ENCODE peak calls at places on chromosomes 12 and 14, in six cellular contexts. G is ascending aorta, S is spleen, E is vagina, C is heart right ventricle, V is Panc1. Z is an unnamed sample.

GRCh38 chr14:61463664-61464063 is 142.3 kb downstream of the PRKCH start:
- DNase-seq in G (no peak), E (no peak), V (no peak), C (no peak), S (no peak), Z (no peak)

GRCh38 chr12:42483534-42483857 is 106.0 kb downstream of the PRICKLE1 start:
- DNase-seq in G (peak; percentile 72), E (no peak), S (peak; percentile 89), V (no peak), C (peak; percentile 46), Z (no peak)

GRCh38 chr14:62304172-62304571 is 542.0 kb downstream of the SNAPC1 start:
- DNase-seq in G (no peak), C (no peak), V (no peak), S (no peak), E (no peak), Z (no peak)

GRCh38 chr12:12562016-12562483 is 613 bp downstream of the DUSP16 start:
- DNase-seq in V (no peak), S (peak; percentile 87), G (peak; percentile 67), E (no peak), C (peak; percentile 47), Z (no peak)

GRCh38 chr14:49549881-49550280 is 36.3 kb downstream of the RPS29 start:
- DNase-seq in V (no peak), E (no peak), G (no peak), C (no peak), S (no peak), Z (no peak)

GRCh38 chr12:95440401-95440800 is 33.6 kb upstream of the METAP2 start:
- DNase-seq in S (no peak), E (no peak), G (no peak), C (no peak), V (no peak), Z (no peak)

GRCh38 chr12:111656016-111656415 is 29.7 kb downstream of the BRAP start:
- DNase-seq in S (no peak), E (no peak), G (no peak), C (no peak), V (no peak), Z (no peak)

GRCh38 chr12:105928436-105928835 is 210.3 kb downstream of the NUAK1 start:
- DNase-seq in V (no peak), E (no peak), S (no peak), G (no peak), C (no peak), Z (peak; percentile 85)

GRCh38 chr12:70661762-70662161 is 24.5 kb upstream of the PTPRB start:
- DNase-seq in G (no peak), V (no peak), S (no peak), E (no peak), C (no peak), Z (no peak)

GRCh38 chr14:58725226-58725625 is 87.5 kb downstream of the DACT1 start:
- DNase-seq in G (no peak), V (no peak), E (no peak), C (no peak), S (no peak), Z (no peak)

GRCh38 chr12:127660961-127661360 is 606.0 kb upstream of the TMEM132C start:
- DNase-seq in S (no peak), C (no peak), V (no peak), E (no peak), G (no peak), Z (no peak)

GRCh38 chr12:3698218-3698974 is 54.5 kb downstream of the CRACR2A start:
- DNase-seq in S (no peak), C (no peak), G (no peak), E (no peak), V (no peak), Z (no peak)

GRCh38 chr12:43733687-43734086 is 24.9 kb downstream of the PUS7L start:
- DNase-seq in G (no peak), V (no peak), S (no peak), E (no peak), C (no peak), Z (no peak)

GRCh38 chr12:48033451-48033850 is 29.2 kb upstream of the COL2A1 start:
- DNase-seq in V (no peak), S (no peak), G (no peak), C (no peak), E (no peak), Z (no peak)

GRCh38 chr14:73973497-73973896 is 23.4 kb downstream of the COQ6 start:
- DNase-seq in S (no peak), V (no peak), G (no peak), C (no peak), E (no peak), Z (no peak)

GRCh38 chr14:61281186-61281676 is at the start of gene TMEM30B:
- DNase-seq in S (peak; percentile 75), G (no peak), V (no peak), C (no peak), E (no peak), Z (peak; percentile 99)

GRCh38 chr14:44979273-44979672 is 17.3 kb downstream of the TOGARAM1 start:
- DNase-seq in G (no peak), S (no peak), C (no peak), E (no peak), V (no peak), Z (no peak)

GRCh38 chr12:124536613-124537012 is 30.8 kb downstream of the NCOR2 start:
- DNase-seq in S (no peak), E (no peak), G (no peak), C (no peak), V (no peak), Z (no peak)

GRCh38 chr14:61562321-61563161 is 132.8 kb upstream of the HIF1A start:
- DNase-seq in C (no peak), E (no peak), V (no peak), G (peak; percentile 62), S (no peak), Z (peak; percentile 87)

GRCh38 chr14:92456215-92457017 is 57.2 kb upstream of the RIN3 start:
- DNase-seq in C (peak; percentile 59), G (peak; percentile 77), S (peak; percentile 91), V (peak; percentile 43), E (peak; percentile 82), Z (no peak)

GRCh38 chr12:102120564-102120873 is 536 bp downstream of the PARPBP start:
- DNase-seq in E (no peak), S (no peak), C (no peak), G (no peak), V (no peak), Z (no peak)

GRCh38 chr14:27050195-27050594 is 452.4 kb upstream of the NOVA1 start:
- DNase-seq in V (no peak), E (no peak), S (no peak), C (no peak), G (no peak), Z (no peak)

GRCh38 chr12:39595923-39596322 is 23.7 kb downstream of the ABCD2 start:
- DNase-seq in G (no peak), V (no peak), E (no peak), S (no peak), C (no peak), Z (no peak)

GRCh38 chr12:110304061-110304551 is 23.1 kb downstream of the ATP2A2 start:
- DNase-seq in C (no peak), E (no peak), V (no peak), S (no peak), G (no peak), Z (no peak)

GRCh38 chr12:14310866-14311265 is 54.6 kb upstream of the ATF7IP start:
- DNase-seq in C (no peak), G (no peak), V (no peak), E (no peak), S (no peak), Z (no peak)

GRCh38 chr12:94165670-94166069 is 17.3 kb downstream of the PLXNC1 start:
- DNase-seq in G (no peak), S (no peak), E (no peak), C (no peak), V (no peak), Z (no peak)

GRCh38 chr12:94168041-94168440 is 19.7 kb downstream of the PLXNC1 start:
- DNase-seq in C (no peak), S (no peak), G (no peak), V (no peak), E (no peak), Z (no peak)

GRCh38 chr12:94165152-94165551 is 16.8 kb downstream of the PLXNC1 start:
- DNase-seq in G (no peak), C (no peak), V (no peak), S (no peak), E (no peak), Z (no peak)

GRCh38 chr12:94169495-94169894 is 21.1 kb downstream of the PLXNC1 start:
- DNase-seq in S (no peak), G (no peak), E (no peak), V (no peak), C (no peak), Z (no peak)

GRCh38 chr12:94167071-94167806 is 18.9 kb downstream of the PLXNC1 start:
- DNase-seq in E (no peak), S (no peak), C (no peak), G (no peak), V (no peak), Z (no peak)
- H3K27me3 ChIP-seq in E (no peaks in the 10 kb centered on the region), S (no peaks in the 10 kb centered on the region), C (no peaks in the 10 kb centered on the region), G (no peaks in the 10 kb centered on the region), V (peaks cover 37% of the 10 kb centered on the region), Z (peaks cover 20% of the 10 kb centered on the region)

GRCh38 chr12:530308-530707 is 70.6 kb downstream of the B4GALNT3 start:
- DNase-seq in V (no peak), C (no peak), G (no peak), E (no peak), S (no peak), Z (no peak)
- H3K4me3 ChIP-seq in V (no peak overlapping the region), C (no peak overlapping the region), G (no peak overlapping the region), E (no peak overlapping the region), S (no peak overlapping the region), Z (no peak overlapping the region)

GRCh38 chr12:1453801-1454200 is 140.6 kb downstream of the FBXL14 start:
- DNase-seq in V (no peak), S (no peak), E (no peak), G (no peak), C (no peak), Z (no peak)

GRCh38 chr12:1443421-1444141 is 150.8 kb downstream of the FBXL14 start:
- DNase-seq in V (no peak), C (no peak), G (no peak), E (no peak), S (no peak), Z (no peak)

GRCh38 chr12:1445807-1446206 is 148.6 kb downstream of the FBXL14 start:
- DNase-seq in V (no peak), G (no peak), E (no peak), S (no peak), C (no peak), Z (no peak)

GRCh38 chr12:1444142-1444516 is 150.3 kb downstream of the FBXL14 start:
- DNase-seq in S (no peak), E (no peak), C (no peak), G (no peak), V (no peak), Z (no peak)

DNA sequence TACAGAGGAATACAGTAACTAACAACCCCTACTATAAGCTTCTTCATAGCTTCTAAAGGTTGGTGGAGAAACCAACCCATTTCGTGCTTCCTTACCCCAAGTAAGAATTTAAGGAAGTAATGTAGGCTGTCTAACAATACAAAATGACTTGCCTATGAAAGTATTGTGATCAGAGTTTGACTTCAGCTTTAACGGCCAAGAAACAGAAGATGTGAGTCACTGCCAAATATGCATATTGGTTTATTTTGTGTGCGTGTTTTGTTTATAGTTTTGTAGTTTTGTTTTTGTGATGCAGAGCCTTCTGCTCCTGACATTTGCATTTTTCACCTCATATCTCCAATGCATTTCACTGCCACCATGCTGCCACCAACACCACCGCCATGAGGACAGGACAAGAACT is 146.1 kb downstream of the FBXL14 start:
- DNase-seq in E (no peak), G (no peak), C (no peak), S (no peak), V (no peak), Z (no peak)
- H3K27me3 ChIP-seq in E (no peaks in the 10 kb centered on the region), G (no peaks in the 10 kb centered on the region), C (no peaks in the 10 kb centered on the region), S (no peaks in the 10 kb centered on the region), V (no peaks in the 10 kb centered on the region), Z (no peaks in the 10 kb centered on the region)

GRCh38 chr14:51846631-51847488 is 13.6 kb upstream of the GNG2 start:
- DNase-seq in S (peak; percentile 93), V (no peak), G (peak; percentile 75), C (peak; percentile 14), E (no peak), Z (no peak)
- H3K4me3 ChIP-seq in S (peak overlapping the region; percentile 30), V (no peak overlapping the region), G (no peak overlapping the region), C (no peak overlapping the region), E (no peak overlapping the region), Z (no peak overlapping the region)